ENCODE peak calls at places on chromosome 2, in eight cellular contexts. P is K562, L is MM.1S, V is Peyer's patch, M is GM23248, U is GM12878, F is mammary epithelial cell, A is IMR-90. O is an unnamed sample.
A peak's percentile ranks its signal among the peaks of the same experiment; 100 is the strongest.

GRCh38 chr2:27370816-27371620 is 602 bp downstream of the SNX17 start:
- DNase-seq in P (peak; percentile 60), L (peak; percentile 46), V (peak; percentile 68), M (peak; percentile 68), U (peak; percentile 32), F (peak; percentile 57), A (peak; percentile 53), O (peak; percentile 27)

GRCh38 chr2:70962885-70963878 is 15.2 kb upstream of the ANKRD53 start:
- DNase-seq in P (no peak), L (no peak), V (no peak), M (no peak), U (no peak), F (no peak), A (no peak), O (no peak)

GRCh38 chr2:157471078-157471477 is 27.2 kb upstream of the CYTIP start:
- DNase-seq in P (no peak), L (peak; percentile 74), V (no peak), M (no peak), U (no peak), F (no peak), A (no peak), O (no peak)

GRCh38 chr2:182554950-182555349 is 128.1 kb upstream of the PDE1A start:
- DNase-seq in P (no peak), L (no peak), V (no peak), M (no peak), U (no peak), F (no peak), A (no peak), O (no peak)

GRCh38 chr2:219017166-219017931 is 24.0 kb downstream of the CFAP65 start:
- DNase-seq in P (no peak), L (peak; percentile 2), V (no peak), M (no peak), U (no peak), F (no peak), A (no peak), O (no peak)

GRCh38 chr2:1972428-1972827 is 228.1 kb upstream of the PXDN start:
- DNase-seq in P (no peak), L (no peak), V (no peak), M (peak; percentile 14), U (no peak), F (no peak), A (no peak), O (no peak)

GRCh38 chr2:193276560-193276959 is 1081.8 kb upstream of the TMEFF2 start:
- DNase-seq in P (no peak), L (no peak), V (no peak), M (no peak), U (no peak), F (no peak), A (no peak), O (no peak)

GRCh38 chr2:168167511-168168263 is 79.7 kb downstream of the STK39 start:
- DNase-seq in P (no peak), L (no peak), V (no peak), M (no peak), U (no peak), F (no peak), A (no peak), O (no peak)

GRCh38 chr2:126115975-126116374 is 540.0 kb upstream of the GYPC start:
- DNase-seq in P (no peak), L (no peak), V (no peak), M (no peak), U (no peak), F (no peak), A (no peak), O (no peak)

GRCh38 chr2:241987726-241988125 is 118.2 kb downstream of the RTP5 start:
- DNase-seq in P (no peak), L (no peak), V (no peak), M (no peak), U (no peak), F (no peak), A (no peak), O (no peak)

GRCh38 chr2:19579466-19579865 is 221.0 kb upstream of the OSR1 start:
- DNase-seq in P (no peak), L (no peak), V (no peak), M (peak; percentile 13), U (no peak), F (no peak), A (no peak), O (no peak)

DNA sequence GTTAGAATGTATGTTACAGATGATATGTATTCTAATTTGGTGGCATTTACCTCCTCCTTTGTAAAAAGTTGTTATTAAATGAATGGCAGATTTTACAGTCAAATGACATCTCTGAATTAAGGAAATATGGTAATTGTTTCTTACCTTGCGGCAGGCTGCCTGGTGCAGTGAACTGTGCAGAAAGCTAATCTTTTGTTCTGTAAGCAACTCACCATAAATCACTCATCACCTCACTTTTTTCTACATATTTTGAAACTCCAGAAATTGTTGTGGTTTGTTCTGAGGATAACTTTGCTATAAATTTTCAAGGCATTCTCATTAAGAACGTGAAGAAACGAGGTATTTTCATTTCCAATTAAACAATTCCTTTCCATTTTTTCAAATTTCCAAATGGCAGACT is 52.7 kb downstream of the ST6GAL2 start:
- DNase-seq in P (no peak), L (no peak), V (no peak), M (no peak), U (no peak), F (no peak), A (no peak), O (no peak)
- H3K9me3 ChIP-seq in P (no peaks in the 10 kb centered on the region), L (no peaks in the 10 kb centered on the region), V (no peaks in the 10 kb centered on the region), M (no peaks in the 10 kb centered on the region), U (no peaks in the 10 kb centered on the region), F (peaks cover 24% of the 10 kb centered on the region), A (peaks cover 6% of the 10 kb centered on the region), O (no peaks in the 10 kb centered on the region)

GRCh38 chr2:205998601-205999000 is 87.4 kb downstream of the INO80D start:
- DNase-seq in P (no peak), L (no peak), V (no peak), M (no peak), U (no peak), F (no peak), A (peak; percentile 30), O (no peak)

GRCh38 chr2:206004004-206004693 is 81.8 kb downstream of the INO80D start:
- DNase-seq in P (peak; percentile 19), L (no peak), V (peak; percentile 51), M (no peak), U (no peak), F (no peak), A (peak; percentile 18), O (no peak)
- H3K4me1 ChIP-seq in P (no peaks in the 10 kb centered on the region), L (no peaks in the 10 kb centered on the region), V (no peaks in the 10 kb centered on the region), M (peaks cover 4% of the 10 kb centered on the region), U (no peaks in the 10 kb centered on the region), F (no peaks in the 10 kb centered on the region), A (peaks cover 3% of the 10 kb centered on the region), O (no peaks in the 10 kb centered on the region)

GRCh38 chr2:67145851-67146250 is 251.3 kb upstream of the ETAA1 start:
- DNase-seq in P (no peak), L (no peak), V (no peak), M (no peak), U (no peak), F (no peak), A (peak; percentile 65), O (no peak)
- H3K9me3 ChIP-seq in P (no peaks in the 10 kb centered on the region), L (no peaks in the 10 kb centered on the region), V (no peaks in the 10 kb centered on the region), M (no peaks in the 10 kb centered on the region), U (no peaks in the 10 kb centered on the region), F (no peaks in the 10 kb centered on the region), A (no peaks in the 10 kb centered on the region), O (no peaks in the 10 kb centered on the region)

GRCh38 chr2:217101972-217102371 is 242.1 kb upstream of the TNP1 start:
- DNase-seq in P (no peak), L (no peak), V (no peak), M (no peak), U (peak; percentile 40), F (no peak), A (no peak), O (no peak)

GRCh38 chr2:217105733-217106649 is 246.1 kb upstream of the TNP1 start:
- DNase-seq in P (peak; percentile 51), L (no peak), V (no peak), M (peak; percentile 95), U (no peak), F (peak; percentile 83), A (peak; percentile 95), O (no peak)

GRCh38 chr2:217099561-217099960 is 239.7 kb upstream of the TNP1 start:
- DNase-seq in P (no peak), L (no peak), V (no peak), M (peak; percentile 35), U (no peak), F (no peak), A (no peak), O (no peak)

GRCh38 chr2:217103752-217104540 is 244.1 kb upstream of the TNP1 start:
- DNase-seq in P (no peak), L (no peak), V (no peak), M (peak; percentile 80), U (no peak), F (peak; percentile 49), A (peak; percentile 74), O (no peak)

DNA sequence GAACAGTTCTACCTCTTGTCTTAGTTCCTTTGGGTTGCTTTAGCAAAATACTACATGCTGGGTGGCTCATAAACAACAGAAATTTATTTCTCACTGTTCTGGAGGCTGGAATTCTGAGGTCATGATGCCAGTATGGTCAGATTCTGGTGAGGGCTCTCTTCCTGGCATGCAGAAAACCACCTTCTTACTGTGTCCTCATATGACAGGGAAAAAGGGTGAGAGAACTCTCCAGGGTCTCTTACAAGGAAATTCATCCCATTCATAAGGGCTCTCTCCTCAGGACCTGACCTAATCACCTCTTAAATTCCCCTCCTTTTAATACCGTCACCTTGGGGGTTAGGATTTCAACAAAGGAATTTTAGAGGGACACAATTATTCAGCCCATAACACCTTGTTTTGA is 243.1 kb upstream of the TNP1 start:
- DNase-seq in P (no peak), L (no peak), V (no peak), M (peak; percentile 34), U (no peak), F (no peak), A (no peak), O (no peak)
- H3K4me1 ChIP-seq in P (peaks cover 55% of the 10 kb centered on the region), L (no peaks in the 10 kb centered on the region), V (no peaks in the 10 kb centered on the region), M (peaks cover 64% of the 10 kb centered on the region), U (no peaks in the 10 kb centered on the region), F (peaks cover 54% of the 10 kb centered on the region), A (peaks cover 25% of the 10 kb centered on the region), O (no peaks in the 10 kb centered on the region)

GRCh38 chr2:67013821-67014220 is 383.3 kb upstream of the ETAA1 start:
- DNase-seq in P (no peak), L (no peak), V (no peak), M (peak; percentile 7), U (no peak), F (no peak), A (peak; percentile 47), O (no peak)
- H3K9me3 ChIP-seq in P (no peaks in the 10 kb centered on the region), L (no peaks in the 10 kb centered on the region), V (no peaks in the 10 kb centered on the region), M (no peaks in the 10 kb centered on the region), U (no peaks in the 10 kb centered on the region), F (no peaks in the 10 kb centered on the region), A (no peaks in the 10 kb centered on the region), O (no peaks in the 10 kb centered on the region)

DNA sequence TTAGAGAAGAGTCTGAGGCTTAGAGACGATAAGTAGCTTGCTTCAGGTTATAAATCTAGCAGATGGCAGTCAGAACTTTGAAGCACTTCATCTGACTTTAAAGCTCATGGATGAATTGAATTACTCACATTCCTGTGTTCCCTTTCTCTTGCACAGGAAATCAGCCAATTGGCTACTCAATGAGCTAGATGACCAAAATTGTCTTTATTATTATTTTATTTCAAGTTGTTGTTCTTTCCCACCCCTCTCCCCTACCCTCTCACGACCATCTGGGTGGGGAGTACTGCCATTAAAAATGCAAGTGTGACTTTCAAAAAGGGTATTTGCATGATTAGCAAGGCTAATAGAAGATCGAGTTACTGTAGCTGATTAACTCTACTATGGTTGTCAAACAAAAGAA is 491.1 kb downstream of the NR4A2 start:
- DNase-seq in P (no peak), L (no peak), V (no peak), M (no peak), U (no peak), F (no peak), A (no peak), O (no peak)
- H3K4me1 ChIP-seq in P (no peaks in the 10 kb centered on the region), L (no peaks in the 10 kb centered on the region), V (no peaks in the 10 kb centered on the region), M (no peaks in the 10 kb centered on the region), U (no peaks in the 10 kb centered on the region), F (no peaks in the 10 kb centered on the region), A (no peaks in the 10 kb centered on the region), O (no peaks in the 10 kb centered on the region)

GRCh38 chr2:239774142-239774462 is 251.0 kb downstream of the NDUFA10 start:
- DNase-seq in P (no peak), L (no peak), V (peak; percentile 21), M (no peak), U (no peak), F (no peak), A (no peak), O (no peak)
- H3K9me3 ChIP-seq in P (no peaks in the 10 kb centered on the region), L (no peaks in the 10 kb centered on the region), V (peaks cover 6% of the 10 kb centered on the region), M (no peaks in the 10 kb centered on the region), U (no peaks in the 10 kb centered on the region), F (peaks cover 18% of the 10 kb centered on the region), A (peaks cover 51% of the 10 kb centered on the region), O (no peaks in the 10 kb centered on the region)